ENCODE peak calls at places on chromosome 19, in five cellular contexts. One of them, this sample, is unnamed.

GRCh38 chr19:39833160-39833463 is 850 bp downstream of the DYRK1B start:
- DNase-seq in T-cell: no peak
- DNase-seq in aorta: no peak
- DNase-seq in NCI-H526: no peak
- DNase-seq in right cardiac atrium: no peak
- DNase-seq in this sample: no peak

GRCh38 chr19:7137120-7137519 is 67.6 kb downstream of the ZNF557 start:
- DNase-seq in T-cell: no peak
- DNase-seq in aorta: no peak
- DNase-seq in NCI-H526: no peak
- DNase-seq in right cardiac atrium: no peak
- DNase-seq in this sample: no peak

GRCh38 chr19:39752390-39752789 is 14.6 kb upstream of the CLC start:
- DNase-seq in T-cell: no peak
- DNase-seq in aorta: no peak
- DNase-seq in NCI-H526: no peak
- DNase-seq in right cardiac atrium: no peak
- DNase-seq in this sample: no peak

GRCh38 chr19:3057275-3057714 is 5.0 kb downstream of the TLE5 start:
- DNase-seq in T-cell: no peak
- DNase-seq in aorta: peak
- DNase-seq in NCI-H526: no peak
- DNase-seq in right cardiac atrium: peak
- DNase-seq in this sample: no peak

GRCh38 chr19:1730157-1730556 is 23.1 kb upstream of the ONECUT3 start:
- DNase-seq in T-cell: no peak
- DNase-seq in aorta: no peak
- DNase-seq in NCI-H526: no peak
- DNase-seq in right cardiac atrium: no peak
- DNase-seq in this sample: no peak

GRCh38 chr19:20259615-20260014 is 92.6 kb downstream of the ZNF486 start:
- DNase-seq in T-cell: no peak
- DNase-seq in aorta: no peak
- DNase-seq in NCI-H526: no peak
- DNase-seq in right cardiac atrium: no peak
- DNase-seq in this sample: no peak

GRCh38 chr19:47778954-47779351 is 450 bp downstream of the SELENOW start:
- DNase-seq in T-cell: no peak
- DNase-seq in aorta: peak
- DNase-seq in NCI-H526: no peak
- DNase-seq in right cardiac atrium: peak
- DNase-seq in this sample: no peak

GRCh38 chr19:29263305-29264080 is 50.5 kb upstream of the UQCRFS1 start:
- DNase-seq in T-cell: peak
- DNase-seq in aorta: no peak
- DNase-seq in NCI-H526: peak
- DNase-seq in right cardiac atrium: peak
- DNase-seq in this sample: peak

GRCh38 chr19:34651747-34652146 is 25.2 kb downstream of the SCGB2B2 start:
- DNase-seq in T-cell: no peak
- DNase-seq in aorta: no peak
- DNase-seq in NCI-H526: no peak
- DNase-seq in right cardiac atrium: no peak
- DNase-seq in this sample: no peak

GRCh38 chr19:35388277-35389054 is 17.6 kb downstream of the GPR42 start:
- DNase-seq in T-cell: no peak
- DNase-seq in aorta: no peak
- DNase-seq in NCI-H526: no peak
- DNase-seq in right cardiac atrium: no peak
- DNase-seq in this sample: no peak

GRCh38 chr19:1122021-1122971 is 18.5 kb downstream of the GPX4 start:
- DNase-seq in T-cell: no peak
- DNase-seq in aorta: no peak
- DNase-seq in NCI-H526: no peak
- DNase-seq in right cardiac atrium: peak
- DNase-seq in this sample: no peak

GRCh38 chr19:33370783-33371182 is 2.7 kb upstream of the CEBPG start:
- DNase-seq in T-cell: no peak
- DNase-seq in aorta: no peak
- DNase-seq in NCI-H526: no peak
- DNase-seq in right cardiac atrium: no peak
- DNase-seq in this sample: no peak

GRCh38 chr19:53898680-53899341 is 10.3 kb upstream of the CACNG7 start:
- DNase-seq in T-cell: no peak
- DNase-seq in aorta: no peak
- DNase-seq in NCI-H526: peak
- DNase-seq in right cardiac atrium: no peak
- DNase-seq in this sample: no peak

GRCh38 chr19:29587518-29587986 is 18.5 kb upstream of the POP4 start:
- DNase-seq in T-cell: no peak
- DNase-seq in aorta: no peak
- DNase-seq in NCI-H526: no peak
- DNase-seq in right cardiac atrium: no peak
- DNase-seq in this sample: no peak

GRCh38 chr19:7534531-7534980 is 961 bp upstream of the PNPLA6 start:
- DNase-seq in T-cell: peak
- DNase-seq in aorta: peak
- DNase-seq in NCI-H526: peak
- DNase-seq in right cardiac atrium: peak
- DNase-seq in this sample: no peak